ENCODE peak calls at places on chromosome 3, in eight cellular contexts. Y, T, C, E, I, G, X and A are unnamed samples.

GRCh38 chr3:186983372-186984058 is 53.2 kb downstream of the ST6GAL1 start:
- DNase-seq in I (no peak), G (no peak), C (peak; percentile 18), Y (no peak), E (no peak), T (no peak), X (no peak), A (no peak)

GRCh38 chr3:151459360-151459759 is 1.5 kb downstream of the IGSF10 start:
- DNase-seq in T (no peak), G (no peak), C (no peak), E (no peak), X (no peak), I (no peak), Y (no peak), A (no peak)

GRCh38 chr3:105233056-105233455 is 133.7 kb upstream of the ALCAM start:
- DNase-seq in E (no peak), I (no peak), X (no peak), G (no peak), C (peak; percentile 35), Y (no peak), T (no peak), A (no peak)

GRCh38 chr3:32297366-32297765 is 58.9 kb downstream of the CMTM8 start:
- DNase-seq in C (no peak), E (no peak), X (no peak), T (no peak), G (no peak), I (no peak), Y (no peak), A (no peak)

GRCh38 chr3:121167374-121168139 is 259.6 kb downstream of the STXBP5L start:
- DNase-seq in T (no peak), G (no peak), C (no peak), E (no peak), Y (no peak), I (no peak), X (no peak), A (no peak)

GRCh38 chr3:178010306-178010705 is 525.9 kb upstream of the KCNMB2 start:
- DNase-seq in X (no peak), C (no peak), E (no peak), I (no peak), G (no peak), Y (no peak), T (no peak), A (no peak)

GRCh38 chr3:191376742-191377141 is 46.4 kb upstream of the UTS2B start:
- DNase-seq in C (peak; percentile 81), X (no peak), I (no peak), E (no peak), T (no peak), Y (no peak), G (peak; percentile 92), A (no peak)

GRCh38 chr3:156174229-156174847 is 54.0 kb downstream of the KCNAB1 start:
- DNase-seq in Y (no peak), E (no peak), T (peak; percentile 34), C (peak; percentile 66), G (peak; percentile 74), I (no peak), X (no peak), A (no peak)

GRCh38 chr3:113304102-113304501 is 92.7 kb downstream of the BOC start:
- DNase-seq in Y (no peak), C (no peak), E (no peak), X (no peak), G (no peak), T (no peak), I (no peak), A (no peak)

GRCh38 chr3:54433846-54434245 is 311.5 kb downstream of the CACNA2D3 start:
- DNase-seq in C (no peak), Y (no peak), X (no peak), E (no peak), I (no peak), G (no peak), T (no peak), A (no peak)

GRCh38 chr3:157594413-157594812 is 91.2 kb upstream of the VEPH1 start:
- DNase-seq in E (no peak), C (no peak), T (no peak), Y (no peak), I (no peak), G (no peak), X (no peak), A (no peak)

GRCh38 chr3:195372220-195372619 is 70.6 kb downstream of the ACAP2 start:
- DNase-seq in Y (no peak), T (no peak), C (no peak), I (no peak), E (no peak), X (no peak), G (no peak), A (no peak)

GRCh38 chr3:101936419-101937331 is 87.4 kb downstream of the NFKBIZ start:
- DNase-seq in X (no peak), T (no peak), Y (no peak), I (no peak), E (no peak), G (peak; percentile 45), C (peak; percentile 94), A (no peak)

GRCh38 chr3:38646062-38646461 is 3.4 kb downstream of the SCN5A start:
- DNase-seq in C (no peak), E (no peak), T (no peak), G (no peak), X (no peak), Y (no peak), I (peak; percentile 3), A (no peak)

GRCh38 chr3:38124324-38125122 is 12.4 kb downstream of the ACAA1 start:
- DNase-seq in T (no peak), Y (peak; percentile 10), X (no peak), C (no peak), E (no peak), G (no peak), I (no peak), A (no peak)

GRCh38 chr3:12934431-12934830 is 93.1 kb upstream of the RPL32 start:
- DNase-seq in X (peak; percentile 79), E (no peak), G (no peak), I (peak; percentile 78), Y (no peak), C (no peak), T (peak; percentile 52), A (peak; percentile 86)

GRCh38 chr3:189903562-189904250 is 217.0 kb downstream of the P3H2 start:
- DNase-seq in Y (no peak), E (peak; percentile 26), C (no peak), G (peak; percentile 89), I (no peak), X (no peak), T (no peak), A (no peak)

GRCh38 chr3:15207836-15208504 is 1.9 kb downstream of the CAPN7 start:
- DNase-seq in X (no peak), T (no peak), G (peak; percentile 3), C (peak; percentile 17), Y (no peak), I (no peak), E (no peak), A (no peak)

GRCh38 chr3:162721736-162722135 is 1225.1 kb downstream of the OTOL1 start:
- DNase-seq in T (no peak), C (no peak), Y (no peak), I (no peak), G (no peak), X (no peak), E (no peak), A (no peak)

GRCh38 chr3:55405436-55405835 is 81.7 kb downstream of the WNT5A start:
- DNase-seq in C (peak; percentile 12), Y (no peak), T (peak; percentile 73), I (no peak), E (no peak), G (no peak), X (no peak), A (no peak)

GRCh38 chr3:112327371-112327951 is 5.5 kb upstream of the CD200 start:
- DNase-seq in X (no peak), T (no peak), Y (no peak), E (no peak), G (peak; percentile 79), I (no peak), C (peak; percentile 68), A (peak; percentile 15)

GRCh38 chr3:10395196-10395595 is 74.3 kb upstream of the SEC13 start:
- DNase-seq in I (no peak), T (no peak), C (no peak), E (no peak), G (no peak), X (no peak), Y (no peak), A (no peak)

GRCh38 chr3:56467108-56467507 is 1.2 kb downstream of the ERC2 start:
- DNase-seq in Y (no peak), C (peak; percentile 43), I (peak; percentile 84), E (peak; percentile 70), T (peak; percentile 91), G (peak; percentile 96), X (no peak), A (peak; percentile 91)

GRCh38 chr3:149657796-149658443 is at the start of gene WWTR1:
- DNase-seq in G (peak; percentile 97), E (peak; percentile 84), Y (peak; percentile 65), T (peak; percentile 96), I (peak; percentile 92), C (peak; percentile 94), X (peak; percentile 93), A (peak; percentile 92)

GRCh38 chr3:115768661-115769060 is 145.4 kb downstream of the GAP43 start:
- DNase-seq in T (no peak), Y (no peak), I (no peak), E (no peak), C (no peak), G (no peak), X (no peak), A (no peak)

GRCh38 chr3:115772951-115773350 is 149.6 kb downstream of the GAP43 start:
- DNase-seq in G (no peak), I (no peak), E (no peak), C (no peak), X (no peak), T (no peak), Y (no peak), A (no peak)
- H3K4me3 ChIP-seq in G (no peak overlapping the region), I (no peak overlapping the region), E (no peak overlapping the region), C (no peak overlapping the region), X (no peak overlapping the region), T (no peak overlapping the region), Y (no peak overlapping the region), A (no peak overlapping the region)

DNA sequence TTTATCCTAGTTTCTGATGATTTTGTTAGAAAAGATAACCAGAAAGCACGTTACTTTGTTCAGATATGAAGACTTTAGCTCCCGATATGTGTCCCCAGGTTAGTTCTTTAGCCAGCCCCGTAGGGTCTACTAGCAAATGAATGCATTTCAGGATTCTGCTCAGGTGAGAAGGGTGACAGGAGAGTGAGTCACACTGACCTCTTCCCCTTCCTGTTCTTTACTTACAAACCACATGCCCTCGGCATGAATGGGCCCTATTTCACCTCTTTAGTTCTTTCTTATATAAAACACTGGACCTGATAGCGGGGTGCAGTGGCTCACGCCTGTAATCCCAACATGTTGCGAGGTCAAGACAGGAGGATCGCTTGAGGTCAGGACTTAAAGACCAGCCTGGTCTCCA is 98.4 kb downstream of the SLC49A4 start:
- DNase-seq in T (no peak), Y (no peak), C (no peak), I (no peak), G (no peak), X (no peak), E (no peak), A (no peak)
- H3K27ac ChIP-seq in T (no peak overlapping the region), Y (no peak overlapping the region), C (no peak overlapping the region), I (no peak overlapping the region), G (no peak overlapping the region), X (peak overlapping the region; percentile 49), E (no peak overlapping the region), A (no peak overlapping the region)

GRCh38 chr3:115146032-115146417 is 1.1 kb downstream of the ZBTB20 start:
- DNase-seq in X (no peak), G (peak; percentile 69), C (peak; percentile 79), E (peak; percentile 67), Y (peak; percentile 34), I (peak; percentile 53), T (peak; percentile 64), A (peak; percentile 78)
- TF ChIP-seq POLR2A in X (no peak), G (no peak), C (no peak), E (peak; percentile 52), Y (peak; percentile 33), I (peak; percentile 25), T (no peak), A (peak; percentile 67)

GRCh38 chr3:3101660-3102458 is 8.3 kb downstream of the IL5RA start:
- DNase-seq in G (no peak), Y (no peak), I (no peak), T (no peak), X (no peak), C (no peak), E (no peak), A (no peak)
- H3K4me3 ChIP-seq in G (no peak overlapping the region), Y (no peak overlapping the region), I (no peak overlapping the region), T (no peak overlapping the region), X (no peak overlapping the region), C (no peak overlapping the region), E (no peak overlapping the region), A (no peak overlapping the region)